ENCODE peak calls at places on chromosomes 3 and 15, in four cellular contexts. H, G, K and Q are unnamed samples. For H3K9me3, the result is how much of the 10 kb centered on the place peaks cover.

GRCh38 chr3:40208251-40208650 is 101.3 kb upstream of the EIF1B start:
- DNase-seq in H (no peak), K (no peak), G (no peak), Q (no peak)

GRCh38 chr15:84980196-84981053 is 1.2 kb upstream of the PDE8A start:
- DNase-seq in K (peak), H (peak), G (peak), Q (peak)

GRCh38 chr3:14364580-14365292 is 37.7 kb upstream of the SLC6A6 start:
- DNase-seq in H (no peak), G (no peak), K (no peak), Q (no peak)

GRCh38 chr3:105907790-105908189 is 39.0 kb upstream of the CBLB start:
- DNase-seq in G (no peak), K (no peak), H (no peak), Q (peak)

GRCh38 chr3:9231006-9231405 is 18.4 kb downstream of the SRGAP3 start:
- DNase-seq in H (no peak), K (no peak), G (no peak), Q (no peak)

GRCh38 chr3:29307229-29307796 is 26.4 kb downstream of the RBMS3 start:
- DNase-seq in G (no peak), H (no peak), K (no peak), Q (no peak)

GRCh38 chr3:64342940-64343691 is 117.8 kb upstream of the PRICKLE2 start:
- DNase-seq in H (no peak), G (peak), K (peak), Q (peak)

GRCh38 chr3:41673643-41674042 is 288.3 kb downstream of the ULK4 start:
- DNase-seq in H (no peak), K (no peak), G (no peak), Q (no peak)

GRCh38 chr3:63886843-63887242 is 23.2 kb downstream of the ATXN7 start:
- DNase-seq in G (peak), K (no peak), H (no peak), Q (peak)

GRCh38 chr15:34436956-34437442 is 609 bp downstream of the GOLGA8A start:
- DNase-seq in H (peak), G (peak), K (peak), Q (no peak)

GRCh38 chr3:27677554-27677953 is 44.6 kb downstream of the EOMES start:
- DNase-seq in G (peak), H (no peak), K (no peak), Q (peak)

GRCh38 chr3:167754049-167754448 is 18.5 kb downstream of the SERPINI1 start:
- DNase-seq in H (no peak), K (no peak), G (no peak), Q (no peak)

GRCh38 chr3:99633887-99634558 is 4.4 kb upstream of the COL8A1 start:
- DNase-seq in K (no peak), H (no peak), G (peak), Q (no peak)

GRCh38 chr3:160196511-160197104 is 28.6 kb upstream of the C3orf80 start:
- DNase-seq in H (no peak), K (no peak), G (no peak), Q (no peak)

GRCh38 chr3:78724886-78725285 is 1042.9 kb downstream of the ROBO1 start:
- DNase-seq in H (no peak), K (no peak), G (no peak), Q (no peak)

GRCh38 chr15:29364429-29365078 is 94.9 kb upstream of the NSMCE3 start:
- DNase-seq in K (peak), H (no peak), G (no peak), Q (no peak)

GRCh38 chr3:53198256-53198977 is 37.4 kb downstream of the PRKCD start:
- DNase-seq in G (no peak), K (no peak), H (no peak), Q (no peak)

GRCh38 chr3:45545476-45545875 is 49.1 kb upstream of the LIMD1 start:
- DNase-seq in K (peak), H (no peak), G (no peak), Q (peak)

GRCh38 chr3:146200461-146201220 is 39.7 kb upstream of the PLOD2 start:
- DNase-seq in G (no peak), H (no peak), K (no peak), Q (no peak)

GRCh38 chr3:74844428-74844827 is 230.0 kb upstream of the CNTN3 start:
- DNase-seq in H (no peak), G (no peak), K (no peak), Q (no peak)

GRCh38 chr15:66803182-66803729 is 101.2 kb downstream of the SMAD6 start:
- DNase-seq in H (peak), G (peak), K (peak), Q (peak)

GRCh38 chr15:38846351-38846750 is 281.7 kb upstream of the RASGRP1 start:
- DNase-seq in G (no peak), H (no peak), K (no peak), Q (no peak)

GRCh38 chr3:10194328-10195071 is 29.8 kb downstream of the IRAK2 start:
- DNase-seq in G (no peak), K (no peak), H (peak), Q (peak)

GRCh38 chr3:55720614-55721013 is 233.5 kb upstream of the WNT5A start:
- DNase-seq in K (no peak), G (no peak), H (no peak), Q (no peak)

GRCh38 chr3:126621171-126621570 is 33.8 kb downstream of the TXNRD3 start:
- DNase-seq in G (no peak), H (no peak), K (no peak), Q (no peak)

GRCh38 chr3:60086811-60087210 is 1037.0 kb upstream of the CFAP20DC start:
- DNase-seq in G (no peak), K (peak), H (no peak), Q (no peak)

GRCh38 chr3:10729439-10729838 is 86.6 kb upstream of the SLC6A11 start:
- DNase-seq in G (no peak), K (no peak), H (no peak), Q (no peak)

GRCh38 chr3:5194801-5195509 is 7.4 kb downstream of the EDEM1 start:
- DNase-seq in H (no peak), K (peak), G (peak), Q (peak)

GRCh38 chr3:125061646-125062045 is 5.8 kb upstream of the HEG1 start:
- DNase-seq in H (no peak), K (no peak), G (no peak), Q (no peak)

GRCh38 chr3:65971281-65972252 is 67.2 kb downstream of the MAGI1 start:
- DNase-seq in G (no peak), H (no peak), K (no peak), Q (no peak)

GRCh38 chr3:146072824-146073223 is 88.2 kb downstream of the PLOD2 start:
- DNase-seq in H (no peak), K (no peak), G (no peak), Q (no peak)

GRCh38 chr3:168984872-168985271 is 678.6 kb downstream of the MECOM start:
- DNase-seq in H (no peak), G (no peak), K (no peak), Q (no peak)

GRCh38 chr15:33393552-33393951 is 82.8 kb downstream of the RYR3 start:
- DNase-seq in G (no peak), K (no peak), H (no peak), Q (no peak)

GRCh38 chr3:77254967-77255831 is 215.3 kb downstream of the ROBO2 start:
- DNase-seq in G (peak), H (no peak), K (peak), Q (peak)

GRCh38 chr3:23253214-23253613 is 50.1 kb downstream of the UBE2E2 start:
- DNase-seq in K (no peak), G (no peak), H (no peak), Q (no peak)

GRCh38 chr3:149437710-149438109 is 36.8 kb upstream of the TM4SF4 start:
- DNase-seq in K (no peak), G (no peak), H (no peak), Q (no peak)

GRCh38 chr3:149426325-149426724 is 48.2 kb upstream of the TM4SF4 start:
- DNase-seq in K (no peak), G (no peak), H (no peak), Q (no peak)

GRCh38 chr3:149435936-149436885 is 38.3 kb upstream of the TM4SF4 start:
- DNase-seq in G (no peak), K (no peak), H (no peak), Q (no peak)

GRCh38 chr3:149437286-149437685 is 37.2 kb upstream of the TM4SF4 start:
- DNase-seq in H (no peak), K (no peak), G (no peak), Q (no peak)

GRCh38 chr3:149432149-149432548 is 42.3 kb upstream of the TM4SF4 start:
- DNase-seq in G (no peak), H (no peak), K (no peak), Q (no peak)
- TF ChIP-seq POLR2A in G (no peak), H (no peak), K (no peak), Q (no peak)

GRCh38 chr15:27627623-27628022 is 471.5 kb downstream of the OCA2 start:
- DNase-seq in H (no peak), G (no peak), K (no peak), Q (no peak)

GRCh38 chr15:27623149-27623548 is 476.0 kb downstream of the OCA2 start:
- DNase-seq in K (no peak), H (no peak), G (no peak), Q (no peak)

GRCh38 chr15:27623560-27624305 is 475.4 kb downstream of the OCA2 start:
- DNase-seq in K (no peak), G (no peak), H (no peak), Q (no peak)

GRCh38 chr15:27628486-27628885 is 470.6 kb downstream of the OCA2 start:
- DNase-seq in K (no peak), H (no peak), G (no peak), Q (no peak)
- H3K9me3 ChIP-seq in K (under half), H (under half), G (under half), Q (under half)

GRCh38 chr15:41957021-41957897 is 15.1 kb downstream of the EHD4 start:
- DNase-seq in H (no peak), K (no peak), G (peak), Q (no peak)
- TF ChIP-seq POLR2A in H (no peak), K (no peak), G (no peak), Q (no peak)

GRCh38 chr3:177758131-177758530 is 560.8 kb upstream of the TBL1XR1 start:
- DNase-seq in H (no peak), G (no peak), K (no peak), Q (no peak)
- H3K9me3 ChIP-seq in H (under half), G (under half), K (under half), Q (under half)

GRCh38 chr15:75452364-75452967 is 976 bp upstream of the SIN3A start:
- DNase-seq in G (peak), H (peak), K (peak), Q (peak)
- TF ChIP-seq POLR2A in G (no peak), H (no peak), K (no peak), Q (no peak)

GRCh38 chr3:181300033-181300432 is 310.5 kb upstream of the DNAJC19 start:
- DNase-seq in G (no peak), K (no peak), H (no peak), Q (no peak)
- H3K9me3 ChIP-seq in G (under half), K (under half), H (under half), Q (under half)